ENCODE peak calls at places on chromosomes 7 and 10, in nine cellular contexts. Z is skeletal muscle cell; H is A549; V is neuronal stem cell; S is mesenchymal stem cell; C is brain microvascular endothelial cell; U is left ventricle myocardium inferior; O is AG04450; T is naive thymus-derived CD4-positive, alpha-beta T cell. A is an unnamed sample.

GRCh38 chr10:84589526-84590205 is 261.3 kb downstream of the CCSER2 start:
- DNase-seq in V (no peak), U (no peak), H (no peak), Z (no peak), S (no peak), O (no peak), C (no peak), T (no peak), A (no peak)

GRCh38 chr10:49071221-49071761 is 44.0 kb downstream of the VSTM4 start:
- DNase-seq in S (no peak), H (no peak), Z (no peak), U (no peak), O (no peak), T (no peak), V (no peak), C (no peak), A (no peak)

GRCh38 chr7:71145906-71146901 is 14.3 kb downstream of the GALNT17 start:
- DNase-seq in Z (no peak), V (no peak), T (no peak), C (no peak), S (no peak), O (no peak), H (no peak), U (no peak), A (no peak)

GRCh38 chr7:32937344-32938174 is 19.7 kb upstream of the FKBP9 start:
- DNase-seq in Z (no peak), V (no peak), S (peak), T (no peak), H (peak), C (no peak), O (no peak), U (peak), A (no peak)

GRCh38 chr10:31319602-31320178 is 674 bp downstream of the ZEB1 start:
- DNase-seq in O (no peak), V (no peak), S (no peak), H (no peak), T (no peak), C (no peak), Z (no peak), U (no peak), A (no peak)

GRCh38 chr7:16847381-16847860 is 34.4 kb downstream of the AGR3 start:
- DNase-seq in S (no peak), Z (no peak), O (no peak), H (peak), C (peak), T (no peak), V (no peak), U (no peak), A (no peak)

GRCh38 chr10:133329401-133330202 is 7.1 kb downstream of the CALY start:
- DNase-seq in S (peak), T (peak), O (peak), Z (no peak), C (peak), U (peak), V (peak), H (peak), A (peak)

GRCh38 chr7:1279041-1279440 is 46.4 kb downstream of the UNCX start:
- DNase-seq in U (no peak), Z (no peak), T (no peak), C (no peak), S (no peak), H (no peak), V (no peak), O (no peak), A (no peak)

GRCh38 chr10:72009430-72010081 is 45.4 kb downstream of the CHST3 start:
- DNase-seq in S (peak), U (peak), C (peak), V (peak), O (peak), H (no peak), T (no peak), Z (peak), A (peak)

GRCh38 chr10:95289003-95289920 is 1.5 kb downstream of the PDLIM1 start:
- DNase-seq in C (no peak), U (no peak), H (peak), V (no peak), S (peak), T (no peak), Z (no peak), O (no peak), A (no peak)

GRCh38 chr7:73971315-73971700 is 56.7 kb upstream of the ELN start:
- DNase-seq in C (no peak), V (no peak), T (no peak), H (no peak), O (no peak), U (no peak), S (no peak), Z (no peak), A (no peak)

GRCh38 chr10:95503012-95503411 is 58.2 kb downstream of the SORBS1 start:
- DNase-seq in O (no peak), U (no peak), V (no peak), Z (no peak), S (no peak), T (no peak), H (no peak), C (no peak), A (no peak)

GRCh38 chr10:43125881-43126731 is 12.1 kb upstream of the CSGALNACT2 start:
- DNase-seq in T (no peak), U (no peak), C (no peak), V (no peak), Z (no peak), O (no peak), S (no peak), H (no peak), A (no peak)

GRCh38 chr7:119733480-119733879 is 539.5 kb upstream of the KCND2 start:
- DNase-seq in U (no peak), T (no peak), C (no peak), H (no peak), Z (no peak), V (no peak), O (no peak), S (no peak), A (no peak)

GRCh38 chr10:78584666-78585065 is 484.1 kb upstream of the ZMIZ1 start:
- DNase-seq in U (no peak), C (no peak), O (no peak), T (no peak), S (no peak), Z (no peak), V (no peak), H (no peak), A (no peak)

GRCh38 chr10:98269435-98269912 is 1.5 kb upstream of the LOXL4 start:
- DNase-seq in U (peak), C (peak), H (peak), S (peak), O (peak), T (no peak), V (no peak), Z (peak), A (no peak)

GRCh38 chr10:72756674-72757385 is 64.9 kb downstream of the MCU start:
- DNase-seq in T (no peak), C (peak), V (no peak), Z (no peak), S (peak), H (no peak), U (no peak), O (no peak), A (no peak)

GRCh38 chr7:151239837-151240459 is 7.7 kb downstream of the CHPF2 start:
- DNase-seq in T (no peak), S (no peak), Z (no peak), U (no peak), O (no peak), H (no peak), C (no peak), V (no peak), A (no peak)

GRCh38 chr7:90596745-90597526 is 815 bp downstream of the CDK14 start:
- DNase-seq in S (peak), O (no peak), H (no peak), T (no peak), C (peak), V (peak), U (no peak), Z (no peak), A (no peak)

GRCh38 chr7:90597879-90598278 is 1.8 kb downstream of the CDK14 start:
- DNase-seq in T (no peak), O (no peak), H (no peak), V (no peak), C (no peak), Z (no peak), U (no peak), S (peak), A (no peak)

GRCh38 chr7:90597527-90597871 is 1.4 kb downstream of the CDK14 start:
- DNase-seq in O (no peak), V (no peak), C (no peak), T (no peak), Z (no peak), S (no peak), H (no peak), U (no peak), A (no peak)

GRCh38 chr7:90599038-90599437 is 2.9 kb downstream of the CDK14 start:
- DNase-seq in C (peak), U (no peak), V (no peak), Z (no peak), O (no peak), T (no peak), H (no peak), S (peak), A (no peak)

GRCh38 chr7:90599892-90600555 is 3.9 kb downstream of the CDK14 start:
- DNase-seq in Z (no peak), V (no peak), H (no peak), O (no peak), S (no peak), C (no peak), U (no peak), T (no peak), A (no peak)
- H3K4me3 ChIP-seq in Z (no peak), V (no peak), H (no peak), O (no peak), S (no peak), C (no peak), U (no peak), T (no peak), A (peak)

GRCh38 chr7:80974396-80975358 is 55.8 kb upstream of the SEMA3C start:
- DNase-seq in V (no peak), Z (no peak), O (no peak), T (no peak), C (no peak), H (no peak), U (no peak), S (no peak), A (no peak)
- H3K4me3 ChIP-seq in V (no peak), Z (no peak), O (no peak), T (no peak), C (no peak), H (no peak), U (no peak), S (no peak), A (no peak)

DNA sequence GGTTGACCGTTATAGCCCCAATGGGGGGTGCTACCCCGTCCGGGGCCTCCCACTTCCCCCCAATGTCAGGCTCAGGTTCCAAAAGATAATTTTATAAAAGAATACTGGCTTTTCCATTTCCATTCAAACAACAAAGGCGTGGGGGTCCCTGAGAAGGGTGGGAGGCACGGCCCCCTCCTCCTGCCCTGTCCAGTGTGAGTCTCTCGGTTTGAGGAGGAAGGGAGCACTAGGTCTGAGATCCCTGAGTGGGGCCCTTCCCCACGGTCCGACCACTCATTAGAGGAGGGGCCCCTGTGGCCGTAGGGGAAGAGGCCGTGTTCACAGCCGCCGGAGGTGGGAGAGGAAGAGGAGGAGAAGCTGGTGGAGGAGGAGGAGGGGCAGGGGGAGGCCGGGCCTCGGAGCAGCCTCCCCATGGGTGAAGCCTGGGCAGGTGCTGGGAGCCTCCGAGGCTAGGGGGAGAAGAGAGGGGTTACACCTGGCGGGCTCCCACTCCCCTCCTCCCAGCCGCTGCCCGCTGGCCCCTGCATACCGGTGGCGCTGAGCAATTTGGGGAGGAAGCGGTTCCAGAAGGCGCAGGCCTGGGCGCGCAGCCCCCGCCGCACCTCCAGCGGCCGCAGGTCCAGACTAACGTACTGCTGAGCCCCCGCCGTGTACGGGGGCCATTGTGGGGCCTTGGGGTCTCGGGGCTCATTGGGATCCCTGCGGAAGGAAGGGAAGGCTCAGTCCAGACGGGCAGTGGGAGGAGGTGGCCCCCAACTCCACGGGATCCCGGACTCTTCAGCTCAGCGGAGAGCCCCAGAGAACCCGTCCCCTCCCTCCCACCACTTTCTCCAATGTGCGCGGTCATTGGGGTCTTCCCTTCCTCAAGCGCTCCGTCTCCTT is 1.4 kb upstream of the UFSP1 start:
- DNase-seq in U (peak), S (no peak), C (no peak), T (no peak), V (no peak), H (no peak), O (no peak), Z (no peak), A (no peak)
- H3K4me3 ChIP-seq in U (peak), S (peak), C (peak), T (peak), V (peak), H (peak), O (peak), Z (peak), A (no peak)

DNA sequence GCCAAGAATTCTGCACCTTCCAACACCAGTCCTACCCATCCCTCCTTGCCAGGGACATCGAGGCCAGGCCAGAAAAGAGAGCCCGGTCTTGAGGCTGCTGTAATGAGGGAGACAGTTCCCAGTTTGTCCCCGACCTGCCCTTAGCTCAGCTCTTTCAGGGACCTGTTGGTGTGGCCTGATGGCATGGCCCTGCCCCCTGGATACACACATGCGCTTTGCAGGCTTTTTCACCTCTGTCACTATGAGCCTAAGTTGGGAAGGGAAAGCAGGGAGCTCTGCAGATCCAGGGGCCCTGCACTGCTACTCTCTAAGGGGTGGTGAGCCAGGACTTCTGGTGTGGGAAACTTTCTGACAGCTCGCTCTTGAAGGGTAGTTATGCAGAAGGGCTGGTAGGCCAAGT is 2.1 kb downstream of the SCD start:
- DNase-seq in Z (no peak), H (no peak), C (no peak), U (no peak), S (no peak), T (no peak), O (no peak), V (no peak), A (no peak)
- H3K4me3 ChIP-seq in Z (peak), H (peak), C (peak), U (no peak), S (no peak), T (no peak), O (peak), V (peak), A (peak)

A was measured in SK-N-MC.